ENCODE peak calls at places on chromosomes 3 and 15, in four cellular contexts. E is RPMI8226, K is tibial artery, A is progenitor cell of endocrine pancreas. U is an unnamed sample.
A peak's percentile ranks its signal among the peaks of the same experiment; 100 is the strongest.

GRCh38 chr3:94626599-94626998 is 563.7 kb downstream of the NSUN3 start:
- DNase-seq in A (no peak), E (no peak), K (no peak), U (no peak)

GRCh38 chr15:90213123-90213817 is 12.1 kb downstream of the SEMA4B start:
- DNase-seq in E (no peak), K (no peak), A (no peak), U (no peak)

GRCh38 chr15:61835476-61836106 is 224.7 kb downstream of the VPS13C start:
- DNase-seq in K (peak; percentile 78), E (peak; percentile 66), A (peak; percentile 62), U (peak; percentile 83)

GRCh38 chr3:181009225-181009624 is 19.7 kb upstream of the DNAJC19 start:
- DNase-seq in A (no peak), K (no peak), E (no peak), U (no peak)

GRCh38 chr3:23611737-23612295 is 193.9 kb upstream of the UBE2E1 start:
- DNase-seq in E (no peak), K (peak; percentile 87), A (no peak), U (peak; percentile 50)

GRCh38 chr3:149443545-149443912 is 31.0 kb upstream of the TM4SF4 start:
- DNase-seq in K (no peak), E (no peak), A (no peak), U (no peak)

GRCh38 chr3:25281041-25281842 is 146.8 kb upstream of the RARB start:
- DNase-seq in A (no peak), E (no peak), K (no peak), U (no peak)

GRCh38 chr15:76345269-76345879 is 8.8 kb downstream of the ISL2 start:
- DNase-seq in K (no peak), A (no peak), E (no peak), U (no peak)

GRCh38 chr3:126551066-126551838 is 7.5 kb downstream of the C3orf22 start:
- DNase-seq in K (peak; percentile 35), A (peak; percentile 7), E (no peak), U (no peak)

GRCh38 chr15:91855684-91856553 is 2.4 kb downstream of the SLCO3A1 start:
- DNase-seq in E (peak; percentile 63), K (no peak), A (peak; percentile 22), U (no peak)

GRCh38 chr3:46950177-46950576 is 26.4 kb downstream of the CCDC12 start:
- DNase-seq in E (no peak), K (no peak), A (no peak), U (no peak)

GRCh38 chr3:177789500-177789899 is 592.2 kb upstream of the TBL1XR1 start:
- DNase-seq in A (no peak), K (no peak), E (no peak), U (no peak)

GRCh38 chr3:16884084-16884747 is 539 bp upstream of the PLCL2 start:
- DNase-seq in E (peak; percentile 71), A (peak; percentile 80), K (peak; percentile 79), U (peak; percentile 71)